ENCODE peak calls at places on chromosomes 11 and 22, in eight cellular contexts. H is IMR-90, P is psoas muscle, N is lower lobe of right lung, O is transverse colon, B is endothelial cell of umbilical vein, Y is OCI-LY7, K is cardiac muscle cell. R is an unnamed sample.

GRCh38 chr11:93116641-93117577 is 80.9 kb downstream of the SLC36A4 start:
- DNase-seq in H (peak; percentile 44), O (peak; percentile 86), N (no peak), K (no peak), B (no peak), P (no peak), Y (no peak), R (no peak)

GRCh38 chr11:18706330-18707243 is 8.0 kb downstream of the TMEM86A start:
- DNase-seq in Y (peak; percentile 51), K (peak; percentile 56), N (peak; percentile 67), P (peak; percentile 52), B (peak; percentile 32), H (no peak), O (peak; percentile 71), R (no peak)

GRCh38 chr22:24588756-24589481 is 4.0 kb downstream of the LRRC75B start:
- DNase-seq in N (no peak), O (no peak), H (no peak), Y (no peak), B (no peak), P (no peak), K (no peak), R (no peak)

GRCh38 chr11:106482920-106483761 is 405.7 kb downstream of the AASDHPPT start:
- DNase-seq in O (no peak), B (peak; percentile 49), P (no peak), Y (no peak), N (no peak), H (peak; percentile 84), K (peak; percentile 9), R (no peak)

GRCh38 chr11:72075109-72075508 is 5.2 kb downstream of the NUMA1 start:
- DNase-seq in H (no peak), K (no peak), B (no peak), Y (peak; percentile 32), O (no peak), P (no peak), N (no peak), R (peak; percentile 68)

GRCh38 chr22:50485221-50486131 is 1.2 kb upstream of the MIOX start:
- DNase-seq in O (no peak), P (no peak), N (peak; percentile 67), K (no peak), Y (no peak), H (no peak), B (no peak), R (no peak)

GRCh38 chr11:126046796-126047195 is 15.9 kb downstream of the CDON start:
- DNase-seq in H (no peak), O (no peak), P (no peak), N (no peak), K (no peak), B (peak; percentile 54), Y (no peak), R (no peak)

GRCh38 chr11:122976734-122977454 is 4.7 kb downstream of the BSX start:
- DNase-seq in H (no peak), N (no peak), P (no peak), O (no peak), K (no peak), Y (no peak), B (no peak), R (no peak)

GRCh38 chr11:9815486-9816136 is 151.7 kb downstream of the SWAP70 start:
- DNase-seq in K (no peak), H (peak; percentile 87), B (no peak), Y (no peak), N (no peak), O (no peak), P (no peak), R (peak; percentile 24)

GRCh38 chr22:39913886-39914285 is 13.0 kb downstream of the GRAP2 start:
- DNase-seq in H (no peak), N (no peak), Y (no peak), B (no peak), O (no peak), P (no peak), K (no peak), R (no peak)

GRCh38 chr11:36186340-36186739 is 102.9 kb downstream of the COMMD9 start:
- DNase-seq in H (peak; percentile 87), P (no peak), O (no peak), B (no peak), N (no peak), K (no peak), Y (no peak), R (no peak)

GRCh38 chr11:24046731-24047130 is 450.1 kb upstream of the LUZP2 start:
- DNase-seq in P (no peak), H (peak; percentile 44), Y (no peak), O (no peak), B (no peak), K (no peak), N (no peak), R (no peak)

GRCh38 chr11:10418259-10418949 is 36.7 kb upstream of the AMPD3 start:
- DNase-seq in P (no peak), H (peak; percentile 27), B (no peak), Y (no peak), N (no peak), K (no peak), O (no peak), R (peak; percentile 67)

GRCh38 chr11:73113426-73113825 is 28.7 kb downstream of the FCHSD2 start:
- DNase-seq in N (no peak), B (no peak), P (no peak), O (no peak), H (no peak), K (no peak), Y (no peak), R (no peak)

GRCh38 chr11:117226388-117227385 is 5.2 kb downstream of the PCSK7 start:
- DNase-seq in P (no peak), K (peak; percentile 88), N (no peak), O (peak; percentile 54), H (peak; percentile 78), B (peak; percentile 73), Y (peak; percentile 85), R (peak; percentile 86)

GRCh38 chr22:42310301-42310981 is 40.0 kb upstream of the TCF20 start:
- DNase-seq in O (no peak), N (no peak), Y (no peak), H (no peak), P (no peak), K (no peak), B (no peak), R (no peak)

GRCh38 chr11:107564877-107565218 is 687 bp downstream of the ALKBH8 start:
- DNase-seq in P (no peak), O (no peak), N (no peak), K (no peak), H (no peak), Y (no peak), B (no peak), R (no peak)

GRCh38 chr11:35617687-35618496 is at the start of gene FJX1:
- DNase-seq in B (peak; percentile 83), N (peak; percentile 54), K (peak; percentile 75), O (peak; percentile 17), P (peak; percentile 66), H (peak; percentile 95), Y (no peak), R (peak; percentile 20)

DNA sequence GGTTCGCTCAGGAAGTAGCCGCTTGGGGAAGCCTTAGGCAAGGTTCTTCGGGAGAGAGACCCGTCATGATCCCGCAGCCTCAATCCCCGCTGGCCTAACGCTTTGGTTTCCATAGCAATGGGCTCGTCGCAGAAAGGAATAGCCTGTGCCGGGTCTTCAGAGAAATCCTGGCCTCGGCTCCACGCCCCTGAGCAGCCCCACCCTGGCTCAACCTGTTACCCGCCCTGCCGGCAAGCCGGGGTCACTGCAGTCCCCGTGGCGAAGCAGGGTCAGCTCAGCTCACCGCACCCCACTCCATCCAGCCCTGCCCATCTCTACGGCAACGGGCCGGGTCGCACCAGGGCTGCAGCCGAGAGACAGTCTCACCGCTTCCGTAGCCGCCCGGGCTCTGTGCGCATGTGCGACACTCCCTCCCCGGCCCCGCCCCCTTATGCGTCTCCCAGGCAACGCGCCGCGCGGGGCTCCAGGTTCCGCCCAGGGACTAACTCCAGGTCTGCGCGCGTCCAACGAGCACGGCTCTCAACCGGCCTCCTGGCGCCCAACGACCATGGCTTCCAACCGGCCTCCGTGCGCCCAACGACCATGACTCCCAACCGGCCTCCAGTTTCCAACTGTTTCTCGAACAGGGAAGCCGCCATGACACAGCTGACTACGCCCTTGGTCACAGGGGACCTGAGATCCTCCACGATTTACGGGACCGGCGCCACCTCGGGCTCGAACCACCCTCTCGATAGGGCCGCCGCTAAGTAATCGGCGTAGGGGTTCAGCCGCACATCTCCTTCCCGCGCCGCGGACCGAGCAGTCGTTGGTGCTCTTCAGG is at the start of gene DUSP18:
- DNase-seq in Y (peak; percentile 87), O (peak; percentile 98), P (peak; percentile 93), B (peak; percentile 94), N (peak; percentile 96), H (peak; percentile 79), K (peak; percentile 94), R (peak; percentile 89)
- TF ChIP-seq CTCF in Y (no peak), O (peak; percentile 48), P (peak; percentile 34), B (peak; percentile 41), N (peak; percentile 46), H (peak; percentile 29), K (peak; percentile 26), R (peak; percentile 15)

DNA sequence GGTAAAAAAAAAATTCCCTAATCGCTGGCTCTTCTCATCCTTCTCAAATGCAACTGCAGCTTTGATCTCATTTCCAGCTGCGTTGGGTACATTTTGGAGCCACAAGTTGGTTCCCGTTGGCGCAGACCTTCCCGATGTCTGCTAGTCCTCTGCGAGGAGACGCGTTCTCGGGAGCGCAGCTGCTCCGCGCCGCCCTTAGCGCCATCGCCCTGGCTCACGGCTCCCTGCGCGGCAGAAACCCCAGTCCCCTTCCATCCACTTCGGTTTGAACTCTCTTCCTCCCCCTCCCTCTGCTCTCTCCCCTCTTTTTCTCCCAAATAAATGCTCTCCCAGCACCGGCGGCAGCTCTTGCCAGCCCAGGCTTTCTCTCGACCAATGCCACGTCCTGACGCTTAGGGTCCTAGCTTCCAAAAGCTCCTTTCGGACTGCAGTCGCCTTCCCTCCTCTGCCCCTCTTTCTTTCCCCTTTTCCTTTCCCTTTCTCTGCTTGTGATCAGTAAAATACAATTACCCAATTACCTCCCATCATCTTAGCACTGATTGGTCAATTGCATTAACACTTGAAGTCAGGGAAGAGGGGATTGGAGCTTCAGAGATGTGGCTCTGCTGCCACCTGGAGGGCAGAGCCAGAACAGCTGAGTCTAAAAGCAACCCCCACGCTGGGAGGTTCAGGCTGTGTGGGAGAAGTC is 1165.7 kb downstream of the LRRC4C start:
- DNase-seq in P (peak; percentile 47), H (peak; percentile 92), O (peak; percentile 16), Y (peak; percentile 27), N (peak; percentile 55), K (peak; percentile 86), B (peak; percentile 87), R (peak; percentile 64)
- H3K4me3 ChIP-seq in P (peak overlapping the region; percentile 55), H (peak overlapping the region; percentile 63), O (peak overlapping the region; percentile 60), Y (no peak overlapping the region), N (peak overlapping the region; percentile 73), K (peak overlapping the region; percentile 48), B (peak overlapping the region; percentile 32), R (no peak overlapping the region)

GRCh38 chr11:130070109-130070828 is 575 bp downstream of the APLP2 start:
- DNase-seq in B (peak; percentile 45), Y (peak; percentile 79), O (peak; percentile 52), K (peak; percentile 66), H (peak; percentile 13), P (peak; percentile 53), N (peak; percentile 65), R (peak; percentile 72)
- TF ChIP-seq CTCF in B (peak; percentile 19), Y (peak; percentile 43), O (peak; percentile 20), K (peak; percentile 18), H (peak; percentile 17), P (no peak), N (peak; percentile 14), R (peak; percentile 4)

DNA sequence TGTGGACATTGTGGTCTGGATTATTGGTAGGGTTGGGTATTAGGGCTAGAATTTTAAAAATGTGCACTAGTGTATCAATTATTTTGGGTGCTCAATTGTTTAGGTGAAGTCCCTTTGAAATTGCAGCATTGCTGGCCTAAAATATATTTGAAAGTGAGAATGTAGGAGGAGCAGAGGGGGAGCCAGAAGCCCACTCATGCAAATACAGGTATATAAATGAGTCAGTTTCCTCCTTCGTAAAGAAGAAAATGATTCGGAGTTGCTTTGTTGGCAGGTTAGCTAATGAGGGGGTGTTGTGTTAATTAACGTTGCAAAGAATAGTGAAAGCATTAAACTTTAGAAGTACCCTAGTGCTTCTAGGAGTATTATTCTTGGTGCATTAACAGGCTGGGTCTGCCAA is 522.7 kb downstream of the NTM start:
- DNase-seq in B (no peak), O (no peak), K (no peak), N (no peak), Y (no peak), P (no peak), H (no peak), R (no peak)
- H3K4me3 ChIP-seq in B (no peak overlapping the region), O (no peak overlapping the region), K (no peak overlapping the region), N (no peak overlapping the region), Y (no peak overlapping the region), P (no peak overlapping the region), H (no peak overlapping the region), R (no peak overlapping the region)

R was measured in NB4.